ENCODE peak calls at places on chromosomes 6 and 20, in six cellular contexts. B is M059J, F is pancreas, C is NCI-H345, X is non-pigmented ciliary epithelial cell, P is T-helper 1 cell. M is an unnamed sample.

GRCh38 chr6:23111984-23112383 is 542.6 kb downstream of the HDGFL1 start:
- DNase-seq in B (peak), F (no peak), C (no peak), X (peak), P (no peak), M (no peak)

GRCh38 chr6:170490259-170490658 is 62.8 kb downstream of the PSMB1 start:
- DNase-seq in B (no peak), F (no peak), C (no peak), X (no peak), P (no peak), M (no peak)

GRCh38 chr6:7389162-7389450 is 436 bp downstream of the CAGE1 start:
- DNase-seq in B (peak), F (no peak), C (peak), X (no peak), P (no peak), M (no peak)

GRCh38 chr20:25282034-25282781 is 34.3 kb downstream of the PYGB start:
- DNase-seq in B (no peak), F (peak), C (no peak), X (no peak), P (no peak), M (peak)

GRCh38 chr6:81901589-81901988 is 149.1 kb upstream of the TENT5A start:
- DNase-seq in B (no peak), F (no peak), C (no peak), X (no peak), P (no peak), M (no peak)

GRCh38 chr6:79737172-79737571 is 106.0 kb downstream of the SH3BGRL2 start:
- DNase-seq in B (no peak), F (no peak), C (peak), X (no peak), P (no peak), M (no peak)

GRCh38 chr6:157045831-157046454 is 268.8 kb downstream of the ARID1B start:
- DNase-seq in B (peak), F (no peak), C (peak), X (no peak), P (no peak), M (no peak)

GRCh38 chr6:170031096-170031471 is 259.8 kb downstream of the DLL1 start:
- DNase-seq in B (peak), F (no peak), C (peak), X (no peak), P (no peak), M (no peak)

GRCh38 chr6:11622156-11622555 is 84.6 kb downstream of the TMEM170B start:
- DNase-seq in B (no peak), F (no peak), C (no peak), X (no peak), P (no peak), M (no peak)

GRCh38 chr6:10720229-10720959 is 2.5 kb upstream of the TMEM14C start:
- DNase-seq in B (no peak), F (peak), C (no peak), X (no peak), P (peak), M (no peak)

GRCh38 chr6:113271437-113271836 is 585.7 kb upstream of the MARCKS start:
- DNase-seq in B (no peak), F (no peak), C (no peak), X (no peak), P (no peak), M (no peak)

M was measured in NCI-H510A.